ENCODE peak calls at places on chromosomes 4 and X, in ten cellular contexts. L, H, N, Z, B, J, E, A, O and M are unnamed samples.
A peak's percentile ranks its signal among the peaks of the same experiment; 100 is the strongest.

GRCh38 chr4:86831262-86832090 is 17.7 kb downstream of the SLC10A6 start:
- DNase-seq in L (no peak), H (no peak), N (no peak), Z (no peak), B (peak; percentile 14), J (peak; percentile 80), E (no peak), A (peak; percentile 92), O (no peak), M (peak; percentile 76)

GRCh38 chr4:105471566-105472176 is 2.2 kb downstream of the PPA2 start:
- DNase-seq in L (peak; percentile 50), H (peak; percentile 65), N (no peak), Z (peak; percentile 88), B (peak; percentile 43), J (peak; percentile 71), E (peak; percentile 35), A (peak; percentile 83), O (peak; percentile 88), M (no peak)

GRCh38 chr4:28177641-28178040 is 1317.0 kb downstream of the STIM2 start:
- DNase-seq in L (no peak), H (no peak), N (no peak), Z (no peak), B (no peak), J (no peak), E (no peak), A (no peak), O (no peak), M (no peak)

GRCh38 chrX:114162068-114162735 is 421.7 kb upstream of the HTR2C start:
- DNase-seq in L (no peak), H (no peak), N (no peak), Z (no peak), B (no peak), J (no peak), E (no peak), A (no peak), O (peak; percentile 79), M (no peak)

GRCh38 chr4:147866532-147867271 is 134.8 kb downstream of the ARHGAP10 start:
- DNase-seq in L (peak; percentile 83), H (peak; percentile 87), N (no peak), Z (peak; percentile 98), B (peak; percentile 46), J (peak; percentile 82), E (peak; percentile 89), A (peak; percentile 94), O (peak; percentile 97), M (peak; percentile 63)

GRCh38 chr4:153533387-153533786 is 67.2 kb downstream of the TMEM131L start:
- DNase-seq in L (no peak), H (no peak), N (no peak), Z (peak; percentile 33), B (no peak), J (no peak), E (no peak), A (no peak), O (no peak), M (no peak)

GRCh38 chr4:56320293-56320692 is 67.0 kb downstream of the AASDH start:
- DNase-seq in L (no peak), H (no peak), N (no peak), Z (no peak), B (no peak), J (no peak), E (no peak), A (peak; percentile 58), O (no peak), M (no peak)

GRCh38 chrX:147180886-147181285 is 366.3 kb upstream of the CXorf51A start:
- DNase-seq in L (no peak), H (no peak), N (no peak), Z (no peak), B (no peak), J (no peak), E (no peak), A (no peak), O (no peak), M (no peak)

GRCh38 chr4:121154103-121154515 is 10.0 kb downstream of the TNIP3 start:
- DNase-seq in L (no peak), H (no peak), N (no peak), Z (peak; percentile 58), B (no peak), J (no peak), E (no peak), A (no peak), O (no peak), M (no peak)

GRCh38 chrX:123665197-123665596 is 67.7 kb downstream of the THOC2 start:
- DNase-seq in L (no peak), H (no peak), N (no peak), Z (no peak), B (no peak), J (no peak), E (no peak), A (peak; percentile 0), O (no peak), M (peak; percentile 24)

GRCh38 chr4:168485511-168485910 is 5.2 kb upstream of the DDX60L start:
- DNase-seq in L (no peak), H (no peak), N (no peak), Z (no peak), B (no peak), J (no peak), E (no peak), A (no peak), O (no peak), M (no peak)

GRCh38 chr4:71303850-71304249 is 35.0 kb upstream of the SLC4A4 start:
- DNase-seq in L (no peak), H (no peak), N (no peak), Z (no peak), B (no peak), J (peak; percentile 27), E (no peak), A (no peak), O (no peak), M (no peak)

GRCh38 chr4:183195534-183195933 is 96.5 kb downstream of the WWC2 start:
- DNase-seq in L (no peak), H (no peak), N (no peak), Z (no peak), B (no peak), J (no peak), E (no peak), A (no peak), O (no peak), M (no peak)

GRCh38 chr4:107997001-107997788 is 7.5 kb downstream of the HADH start:
- DNase-seq in L (no peak), H (no peak), N (no peak), Z (no peak), B (no peak), J (peak; percentile 75), E (no peak), A (peak; percentile 80), O (peak; percentile 46), M (no peak)

GRCh38 chrX:19344661-19345060 is 934 bp downstream of the PDHA1 start:
- DNase-seq in L (no peak), H (no peak), N (no peak), Z (no peak), B (no peak), J (no peak), E (no peak), A (no peak), O (peak; percentile 36), M (no peak)

GRCh38 chr4:183812567-183812966 is 92.5 kb upstream of the STOX2 start:
- DNase-seq in L (no peak), H (no peak), N (no peak), Z (no peak), B (no peak), J (no peak), E (no peak), A (no peak), O (no peak), M (peak; percentile 82)

GRCh38 chrX:362351-362750 is 24.4 kb downstream of the PPP2R3B start:
- DNase-seq in L (no peak), H (no peak), N (no peak), Z (no peak), B (no peak), J (no peak), E (no peak), A (no peak), O (no peak), M (no peak)

GRCh38 chr4:153781717-153782416 is 7.0 kb downstream of the SFRP2 start:
- DNase-seq in L (no peak), H (no peak), N (no peak), Z (no peak), B (no peak), J (peak; percentile 60), E (no peak), A (peak; percentile 76), O (peak; percentile 59), M (no peak)

GRCh38 chr4:144611850-144612249 is 34.1 kb upstream of the HHIP start:
- DNase-seq in L (no peak), H (no peak), N (no peak), Z (peak; percentile 20), B (no peak), J (peak; percentile 9), E (no peak), A (peak; percentile 23), O (peak; percentile 73), M (no peak)

GRCh38 chr4:20354120-20354519 is 102.4 kb downstream of the SLIT2 start:
- DNase-seq in L (no peak), H (no peak), N (no peak), Z (no peak), B (no peak), J (no peak), E (no peak), A (no peak), O (no peak), M (no peak)

GRCh38 chr4:10417720-10418119 is 39.5 kb downstream of the ZNF518B start:
- DNase-seq in L (no peak), H (no peak), N (no peak), Z (no peak), B (no peak), J (peak; percentile 9), E (no peak), A (no peak), O (no peak), M (peak; percentile 16)

GRCh38 chrX:133980832-133981588 is 4.4 kb downstream of the GPC3 start:
- DNase-seq in L (no peak), H (no peak), N (no peak), Z (no peak), B (no peak), J (no peak), E (no peak), A (peak; percentile 39), O (no peak), M (no peak)

GRCh38 chr4:184826315-184827266 is 823 bp upstream of the ACSL1 start:
- DNase-seq in L (peak; percentile 37), H (peak; percentile 51), N (no peak), Z (peak; percentile 69), B (no peak), J (peak; percentile 58), E (no peak), A (no peak), O (peak; percentile 44), M (no peak)

GRCh38 chr4:8274772-8275241 is 5.3 kb downstream of the HTRA3 start:
- DNase-seq in L (no peak), H (peak; percentile 28), N (no peak), Z (no peak), B (no peak), J (peak; percentile 95), E (no peak), A (peak; percentile 94), O (no peak), M (peak; percentile 91)

GRCh38 chr4:78568640-78569261 is 17.2 kb downstream of the ANXA3 start:
- DNase-seq in L (no peak), H (no peak), N (no peak), Z (no peak), B (no peak), J (no peak), E (no peak), A (no peak), O (no peak), M (no peak)

GRCh38 chrX:23662853-23663252 is 4.4 kb upstream of the PRDX4 start:
- DNase-seq in L (no peak), H (no peak), N (no peak), Z (peak; percentile 14), B (no peak), J (peak; percentile 16), E (no peak), A (peak; percentile 14), O (no peak), M (no peak)

GRCh38 chrX:36986231-36986630 is 21.9 kb upstream of the FAM47C start:
- DNase-seq in L (no peak), H (no peak), N (no peak), Z (no peak), B (no peak), J (no peak), E (no peak), A (no peak), O (no peak), M (no peak)

GRCh38 chrX:57282568-57282967 is 3.9 kb upstream of the FAAH2 start:
- DNase-seq in L (no peak), H (no peak), N (no peak), Z (peak; percentile 11), B (no peak), J (no peak), E (no peak), A (no peak), O (no peak), M (no peak)